ENCODE peak calls at places on chromosomes 16 and 17, in four cellular contexts. V is GM13977, E is tibial artery, H is NCI-H1930. K is an unnamed sample.

GRCh38 chr17:17957584-17957916 is 14.7 kb downstream of the TOM1L2 start:
- DNase-seq in V (no peak), H (no peak), E (no peak), K (no peak)

GRCh38 chr16:27374231-27374793 is 27.7 kb upstream of the IL21R start:
- DNase-seq in E (no peak), V (peak; percentile 47), H (no peak), K (peak; percentile 53)

GRCh38 chr17:55172612-55173011 is 92.1 kb upstream of the HLF start:
- DNase-seq in E (no peak), H (no peak), V (no peak), K (no peak)

GRCh38 chr17:50367401-50367800 is 5.6 kb downstream of the MRPL27 start:
- DNase-seq in V (no peak), H (no peak), E (no peak), K (no peak)

GRCh38 chr16:83530293-83530692 is 277.5 kb upstream of the HSBP1 start:
- DNase-seq in E (no peak), V (no peak), H (no peak), K (no peak)

GRCh38 chr16:59385953-59386352 is 651.8 kb upstream of the GOT2 start:
- DNase-seq in E (no peak), V (no peak), H (no peak), K (no peak)

GRCh38 chr16:79083879-79084278 is 516.7 kb downstream of the MAF start:
- DNase-seq in E (peak; percentile 28), H (no peak), V (no peak), K (no peak)

GRCh38 chr16:79943738-79944137 is 343.2 kb upstream of the MAF start:
- DNase-seq in E (no peak), V (no peak), H (no peak), K (no peak)

GRCh38 chr17:78230996-78231931 is at the start of gene TMEM235:
- DNase-seq in V (no peak), H (no peak), E (no peak), K (no peak)

GRCh38 chr17:40596261-40596919 is 31.1 kb upstream of the CCR7 start:
- DNase-seq in E (no peak), V (no peak), H (peak; percentile 14), K (peak; percentile 47)

GRCh38 chr17:57823469-57824401 is 26.1 kb downstream of the MRPS23 start:
- DNase-seq in E (no peak), H (peak; percentile 61), V (no peak), K (no peak)

GRCh38 chr17:73231363-73231762 is 30.3 kb downstream of the CPSF4L start:
- DNase-seq in V (peak; percentile 33), E (no peak), H (no peak), K (peak; percentile 29)

GRCh38 chr16:85652431-85653221 is 36.1 kb downstream of the GINS2 start:
- DNase-seq in E (peak; percentile 66), H (peak; percentile 27), V (no peak), K (no peak)

GRCh38 chr17:61668486-61668885 is 77.5 kb upstream of the NACA2 start:
- DNase-seq in V (no peak), H (no peak), E (no peak), K (no peak)

GRCh38 chr16:89764711-89765201 is 43.4 kb downstream of the ZNF276 start:
- DNase-seq in V (peak; percentile 85), E (peak; percentile 55), H (no peak), K (peak; percentile 73)

GRCh38 chr17:76523084-76524037 is 14.1 kb downstream of the CYGB start:
- DNase-seq in E (no peak), V (peak; percentile 86), H (peak; percentile 69), K (peak; percentile 83)

GRCh38 chr16:2471016-2471652 is at the start of gene NTN3:
- DNase-seq in H (peak; percentile 53), E (no peak), V (peak; percentile 73), K (no peak)

GRCh38 chr16:89364603-89365002 is 125.8 kb downstream of the ANKRD11 start:
- DNase-seq in H (no peak), E (no peak), V (no peak), K (no peak)

GRCh38 chr16:67661101-67661661 is 421 bp downstream of the PARD6A start:
- DNase-seq in E (no peak), H (no peak), V (no peak), K (peak; percentile 37)

GRCh38 chr16:26129997-26130396 is 438.2 kb downstream of the HS3ST4 start:
- DNase-seq in H (no peak), V (no peak), E (no peak), K (no peak)

GRCh38 chr17:4858880-4859260 is 25.7 kb downstream of the MINK1 start:
- DNase-seq in H (no peak), V (no peak), E (no peak), K (no peak)

GRCh38 chr17:38871247-38871991 is 1.6 kb downstream of the LASP1 start:
- DNase-seq in H (no peak), E (peak; percentile 83), V (peak; percentile 66), K (no peak)

K was measured in germinal center.